ENCODE peak calls at places on chromosomes 4 and X, in eight cellular contexts. I is fibroblast of lung, B is right cardiac atrium, K is tibial artery, R is suprapubic skin, M is tibial nerve, D is OCI-LY7, O is astrocyte. H is an unnamed sample.
A peak's percentile ranks its signal among the peaks of the same experiment; 100 is the strongest.

GRCh38 chr4:153781717-153782416 is 7.0 kb downstream of the SFRP2 start:
- DNase-seq in I (peak; percentile 44), B (no peak), K (no peak), R (no peak), M (no peak), D (no peak), O (peak; percentile 39), H (no peak)

GRCh38 chr4:176443117-176443516 is 123.4 kb downstream of the SPCS3 start:
- DNase-seq in I (peak; percentile 98), B (no peak), K (no peak), R (no peak), M (no peak), D (no peak), O (peak; percentile 98), H (no peak)

GRCh38 chr4:28402751-28403150 is 1542.1 kb downstream of the STIM2 start:
- DNase-seq in I (no peak), B (no peak), K (no peak), R (no peak), M (no peak), D (no peak), O (no peak), H (no peak)

GRCh38 chr4:149512489-149512888 is 303.2 kb downstream of the IQCM start:
- DNase-seq in I (no peak), B (no peak), K (no peak), R (no peak), M (no peak), D (no peak), O (no peak), H (no peak)

GRCh38 chr4:149511558-149512298 is 303.9 kb downstream of the IQCM start:
- DNase-seq in I (no peak), B (no peak), K (no peak), R (no peak), M (no peak), D (no peak), O (no peak), H (no peak)

GRCh38 chr4:151418385-151418784 is 9.4 kb downstream of the FHIP1A start:
- DNase-seq in I (peak; percentile 90), B (no peak), K (no peak), R (no peak), M (no peak), D (no peak), O (peak; percentile 87), H (no peak)

GRCh38 chrX:15956684-15957083 is 102.1 kb upstream of the AP1S2 start:
- DNase-seq in I (peak; percentile 56), B (no peak), K (no peak), R (no peak), M (no peak), D (no peak), O (peak; percentile 39), H (no peak)

GRCh38 chr4:91113130-91113706 is 986.0 kb downstream of the CCSER1 start:
- DNase-seq in I (peak; percentile 20), B (no peak), K (no peak), R (no peak), M (no peak), D (peak; percentile 10), O (peak; percentile 8), H (no peak)

GRCh38 chr4:17504081-17504480 is 7.8 kb downstream of the QDPR start:
- DNase-seq in I (peak; percentile 30), B (no peak), K (no peak), R (no peak), M (no peak), D (no peak), O (peak; percentile 20), H (no peak)

GRCh38 chr4:184616633-184617471 is 32.4 kb downstream of the CASP3 start:
- DNase-seq in I (no peak), B (no peak), K (no peak), R (no peak), M (no peak), D (no peak), O (no peak), H (no peak)

GRCh38 chrX:9003041-9003440 is 30.9 kb downstream of the FAM9B start:
- DNase-seq in I (no peak), B (no peak), K (no peak), R (no peak), M (no peak), D (no peak), O (no peak), H (no peak)

GRCh38 chrX:81120936-81121351 is 80.8 kb downstream of the HMGN5 start:
- DNase-seq in I (peak; percentile 49), B (peak; percentile 57), K (peak; percentile 34), R (no peak), M (peak; percentile 11), D (peak; percentile 77), O (peak; percentile 22), H (peak; percentile 23)

GRCh38 chr4:168509786-168510185 is 12.9 kb downstream of the PALLD start:
- DNase-seq in I (peak; percentile 80), B (no peak), K (no peak), R (no peak), M (no peak), D (no peak), O (peak; percentile 73), H (no peak)

GRCh38 chr4:41146716-41147506 is 67.4 kb downstream of the APBB2 start:
- DNase-seq in I (peak; percentile 82), B (peak; percentile 70), K (peak; percentile 64), R (no peak), M (peak; percentile 30), D (no peak), O (peak; percentile 76), H (no peak)

GRCh38 chr4:171650543-171650942 is 162.7 kb upstream of the GALNTL6 start:
- DNase-seq in I (no peak), B (no peak), K (no peak), R (no peak), M (no peak), D (no peak), O (no peak), H (no peak)

GRCh38 chr4:176549161-176549865 is 229.5 kb downstream of the SPCS3 start:
- DNase-seq in I (peak; percentile 71), B (no peak), K (no peak), R (no peak), M (no peak), D (no peak), O (peak; percentile 60), H (no peak)

DNA sequence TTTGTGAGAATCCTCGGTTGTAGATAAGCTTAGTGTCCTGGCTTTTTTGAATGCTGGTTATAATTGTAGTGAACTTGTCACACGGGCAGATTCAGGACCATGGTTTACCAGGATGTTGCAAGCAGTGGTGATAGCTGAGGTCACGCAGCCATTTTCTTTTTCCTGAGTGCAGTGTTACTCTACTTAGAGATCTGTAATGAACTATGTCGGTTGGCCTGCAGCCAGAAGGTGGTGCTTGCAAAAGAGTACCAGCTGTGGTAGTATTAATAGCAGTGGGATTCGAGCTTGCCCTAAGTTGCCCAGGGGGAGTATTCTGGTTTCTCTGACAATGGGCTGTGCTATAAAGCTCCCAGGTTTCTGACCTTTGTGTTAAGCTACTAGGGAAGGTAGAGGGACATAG is 368.9 kb downstream of the SLITRK2 start:
- DNase-seq in I (no peak), B (peak; percentile 36), K (no peak), R (no peak), M (no peak), D (no peak), O (no peak), H (no peak)
- H3K9me3 ChIP-seq in I (no peaks in the 10 kb centered on the region), B (no peaks in the 10 kb centered on the region), K (no peaks in the 10 kb centered on the region), R (no peaks in the 10 kb centered on the region), M (no peaks in the 10 kb centered on the region), D (no peaks in the 10 kb centered on the region), O (no peaks in the 10 kb centered on the region), H (no peaks in the 10 kb centered on the region)

GRCh38 chr4:63212075-63212474 is 1197.2 kb downstream of the TECRL start:
- DNase-seq in I (peak; percentile 3), B (no peak), K (no peak), R (no peak), M (no peak), D (no peak), O (no peak), H (no peak)

GRCh38 chr4:63211377-63211776 is 1197.9 kb downstream of the TECRL start:
- DNase-seq in I (peak; percentile 9), B (no peak), K (no peak), R (no peak), M (no peak), D (no peak), O (no peak), H (no peak)
- H3K9me3 ChIP-seq in I (no peaks in the 10 kb centered on the region), B (no peaks in the 10 kb centered on the region), K (peaks cover 12% of the 10 kb centered on the region), R (peaks cover 9% of the 10 kb centered on the region), M (peaks cover 3% of the 10 kb centered on the region), D (no peaks in the 10 kb centered on the region), O (peaks cover 5% of the 10 kb centered on the region), H (peaks cover 31% of the 10 kb centered on the region)

DNA sequence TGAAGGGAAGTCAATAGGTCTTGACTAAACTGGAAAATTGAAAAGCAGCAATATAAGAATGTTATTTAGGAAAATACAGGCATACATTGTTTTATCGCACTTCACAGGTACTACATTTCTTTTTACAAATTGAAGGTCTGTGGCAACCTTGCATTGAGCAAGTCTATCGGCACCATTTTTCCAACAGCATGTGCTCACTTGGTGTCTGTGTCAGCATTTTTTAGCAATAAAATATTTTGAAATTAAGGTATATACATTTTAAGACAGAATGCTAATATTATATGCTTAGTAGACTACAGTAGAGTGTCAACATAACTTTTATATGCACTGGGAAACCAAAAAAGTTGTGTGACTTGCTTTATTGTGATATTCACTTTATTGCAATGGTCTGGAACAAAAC is 67.5 kb downstream of the HTRA3 start:
- DNase-seq in I (no peak), B (no peak), K (no peak), R (no peak), M (no peak), D (no peak), O (no peak), H (no peak)
- H3K9me3 ChIP-seq in I (no peaks in the 10 kb centered on the region), B (no peaks in the 10 kb centered on the region), K (no peaks in the 10 kb centered on the region), R (no peaks in the 10 kb centered on the region), M (peaks cover 2% of the 10 kb centered on the region), D (peaks cover 9% of the 10 kb centered on the region), O (peaks cover 9% of the 10 kb centered on the region), H (no peaks in the 10 kb centered on the region)

GRCh38 chr4:256492-256891 is 48.8 kb downstream of the ZNF732 start:
- DNase-seq in I (no peak), B (peak; percentile 18), K (no peak), R (no peak), M (no peak), D (no peak), O (no peak), H (no peak)

GRCh38 chr4:252065-252601 is 53.1 kb downstream of the ZNF732 start:
- DNase-seq in I (no peak), B (no peak), K (no peak), R (no peak), M (no peak), D (no peak), O (no peak), H (no peak)

DNA sequence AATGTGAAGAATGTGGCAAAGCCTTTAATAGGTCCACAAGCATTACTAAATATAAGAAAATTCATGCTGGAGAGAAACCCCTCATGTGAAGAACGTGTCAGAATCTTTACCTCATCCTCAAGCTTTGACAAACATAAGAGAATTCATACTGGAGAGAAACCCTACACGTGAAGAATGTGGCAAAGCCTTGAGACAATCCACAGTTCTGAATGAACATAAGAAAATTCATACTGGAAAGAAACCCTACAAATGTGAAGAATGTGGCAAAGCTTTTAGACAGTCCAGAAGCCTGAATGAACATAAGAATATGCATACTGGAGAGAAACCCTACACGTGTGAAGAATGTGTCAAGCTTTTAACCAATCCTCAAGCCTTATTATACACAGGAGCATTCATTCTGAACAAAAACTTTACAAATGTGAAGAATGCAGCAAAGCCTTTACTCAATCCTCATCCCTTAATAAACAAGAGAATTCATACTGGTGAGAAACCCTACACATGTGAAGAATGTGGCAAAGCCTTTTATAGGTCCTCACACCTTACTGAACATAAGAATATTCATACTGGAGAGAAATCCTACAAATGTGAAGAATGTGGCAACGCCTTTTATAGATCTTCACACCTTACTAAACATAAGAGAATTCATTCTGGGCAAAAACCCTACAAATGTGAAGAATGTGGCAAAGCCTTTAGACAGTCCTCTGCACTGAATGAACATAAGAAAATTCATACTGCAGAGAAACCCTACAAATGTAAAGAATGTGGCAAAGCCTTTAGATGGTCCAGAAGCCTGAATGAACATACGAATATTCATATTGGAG is 51.1 kb downstream of the ZNF732 start:
- DNase-seq in I (no peak), B (no peak), K (no peak), R (no peak), M (no peak), D (no peak), O (no peak), H (no peak)
- H3K9me3 ChIP-seq in I (no peaks in the 10 kb centered on the region), B (peaks cover 3% of the 10 kb centered on the region), K (peaks cover 93% of the 10 kb centered on the region), R (peaks cover 64% of the 10 kb centered on the region), M (peaks cover 73% of the 10 kb centered on the region), D (peaks cover 65% of the 10 kb centered on the region), O (peaks cover 31% of the 10 kb centered on the region), H (peaks cover 100% of the 10 kb centered on the region)